ENCODE peak calls at places on chromosomes 6 and 20, in four cellular contexts. One of them, this sample, is unnamed.

GRCh38 chr20:39040116-39040515 is 78.0 kb downstream of the DHX35 start:
- DNase-seq in NCI-H2171: no peak
- DNase-seq in non-pigmented ciliary epithelial cell: no peak
- DNase-seq in Karpas-422: no peak
- DNase-seq in this sample: no peak

GRCh38 chr6:159149641-159150040 is 19.6 kb upstream of the FNDC1 start:
- DNase-seq in Karpas-422: no peak
- DNase-seq in non-pigmented ciliary epithelial cell: no peak
- DNase-seq in NCI-H2171: no peak
- DNase-seq in this sample: no peak

GRCh38 chr20:9241721-9242427 is 173.0 kb downstream of the PLCB4 start:
- DNase-seq in Karpas-422: no peak
- DNase-seq in non-pigmented ciliary epithelial cell: no peak
- DNase-seq in NCI-H2171: no peak
- DNase-seq in this sample: no peak

GRCh38 chr6:83853178-83853967 is at the start of gene RIPPLY2:
- DNase-seq in NCI-H2171: peak; percentile 86
- DNase-seq in Karpas-422: no peak
- DNase-seq in non-pigmented ciliary epithelial cell: no peak
- DNase-seq in this sample: no peak

GRCh38 chr20:57672164-57672563 is 37.7 kb downstream of the PMEPA1 start:
- DNase-seq in NCI-H2171: peak; percentile 93
- DNase-seq in Karpas-422: no peak
- DNase-seq in non-pigmented ciliary epithelial cell: no peak
- DNase-seq in this sample: no peak

GRCh38 chr6:89351632-89352328 is 742 bp downstream of the UBE2J1 start:
- DNase-seq in Karpas-422: peak; percentile 54
- DNase-seq in non-pigmented ciliary epithelial cell: no peak
- DNase-seq in NCI-H2171: no peak
- DNase-seq in this sample: no peak

GRCh38 chr6:74966712-74967111 is 239.1 kb downstream of the COL12A1 start:
- DNase-seq in non-pigmented ciliary epithelial cell: no peak
- DNase-seq in Karpas-422: no peak
- DNase-seq in NCI-H2171: no peak
- DNase-seq in this sample: no peak

GRCh38 chr6:29727637-29728036 is 4.4 kb downstream of the HLA-F start:
- DNase-seq in NCI-H2171: no peak
- DNase-seq in Karpas-422: no peak
- DNase-seq in non-pigmented ciliary epithelial cell: no peak
- DNase-seq in this sample: no peak

GRCh38 chr20:1337441-1337840 is 8.5 kb upstream of the SDCBP2 start:
- DNase-seq in non-pigmented ciliary epithelial cell: no peak
- DNase-seq in Karpas-422: no peak
- DNase-seq in NCI-H2171: no peak
- DNase-seq in this sample: no peak

GRCh38 chr20:18621004-18621403 is 33.1 kb downstream of the DTD1 start:
- DNase-seq in Karpas-422: no peak
- DNase-seq in NCI-H2171: no peak
- DNase-seq in non-pigmented ciliary epithelial cell: no peak
- DNase-seq in this sample: no peak

GRCh38 chr6:158225767-158226166 is 57.6 kb downstream of the GTF2H5 start:
- DNase-seq in non-pigmented ciliary epithelial cell: no peak
- DNase-seq in NCI-H2171: no peak
- DNase-seq in Karpas-422: no peak
- DNase-seq in this sample: no peak

GRCh38 chr6:16049178-16049577 is 79.7 kb upstream of the MYLIP start:
- DNase-seq in NCI-H2171: no peak
- DNase-seq in non-pigmented ciliary epithelial cell: peak; percentile 1
- DNase-seq in Karpas-422: no peak
- DNase-seq in this sample: peak; percentile 13

GRCh38 chr6:14117158-14118090 is at the start of gene CD83:
- DNase-seq in non-pigmented ciliary epithelial cell: no peak
- DNase-seq in NCI-H2171: peak; percentile 49
- DNase-seq in Karpas-422: peak; percentile 83
- DNase-seq in this sample: no peak

GRCh38 chr20:38892091-38892981 is 33.9 kb upstream of the FAM83D start:
- DNase-seq in NCI-H2171: no peak
- DNase-seq in non-pigmented ciliary epithelial cell: no peak
- DNase-seq in Karpas-422: peak; percentile 60
- DNase-seq in this sample: no peak

GRCh38 chr20:32062776-32063170 is 10.7 kb downstream of the HCK start:
- DNase-seq in Karpas-422: peak; percentile 55
- DNase-seq in non-pigmented ciliary epithelial cell: no peak
- DNase-seq in NCI-H2171: no peak
- DNase-seq in this sample: no peak

GRCh38 chr6:122553697-122554096 is 56.5 kb upstream of the PKIB start:
- DNase-seq in NCI-H2171: peak; percentile 75
- DNase-seq in non-pigmented ciliary epithelial cell: no peak
- DNase-seq in Karpas-422: no peak
- DNase-seq in this sample: no peak

GRCh38 chr20:34420146-34420545 is 57.1 kb downstream of the ITCH start:
- DNase-seq in Karpas-422: no peak
- DNase-seq in NCI-H2171: no peak
- DNase-seq in non-pigmented ciliary epithelial cell: no peak
- DNase-seq in this sample: no peak

GRCh38 chr6:83615025-83615999 is 93.6 kb downstream of the SNAP91 start:
- DNase-seq in non-pigmented ciliary epithelial cell: peak; percentile 13
- DNase-seq in Karpas-422: peak; percentile 72
- DNase-seq in NCI-H2171: peak; percentile 27
- DNase-seq in this sample: no peak

GRCh38 chr20:39021748-39022147 is 59.6 kb downstream of the DHX35 start:
- DNase-seq in non-pigmented ciliary epithelial cell: no peak
- DNase-seq in NCI-H2171: no peak
- DNase-seq in Karpas-422: no peak
- DNase-seq in this sample: no peak

GRCh38 chr20:44217342-44218092 is 6.9 kb upstream of the OSER1 start:
- DNase-seq in NCI-H2171: peak; percentile 72
- DNase-seq in Karpas-422: peak; percentile 84
- DNase-seq in non-pigmented ciliary epithelial cell: no peak
- DNase-seq in this sample: no peak

GRCh38 chr6:2734517-2735076 is 16.1 kb downstream of the MYLK4 start:
- DNase-seq in Karpas-422: no peak
- DNase-seq in non-pigmented ciliary epithelial cell: no peak
- DNase-seq in NCI-H2171: no peak
- DNase-seq in this sample: no peak

GRCh38 chr20:50568549-50568942 is 58.4 kb downstream of the PTPN1 start:
- DNase-seq in NCI-H2171: no peak
- DNase-seq in Karpas-422: no peak
- DNase-seq in non-pigmented ciliary epithelial cell: no peak
- DNase-seq in this sample: no peak

GRCh38 chr20:43981535-43981934 is 66.9 kb downstream of the TOX2 start:
- DNase-seq in non-pigmented ciliary epithelial cell: no peak
- DNase-seq in NCI-H2171: no peak
- DNase-seq in Karpas-422: no peak
- DNase-seq in this sample: no peak

GRCh38 chr6:139711714-139712585 is 337.5 kb upstream of the CITED2 start:
- DNase-seq in Karpas-422: peak; percentile 29
- DNase-seq in NCI-H2171: peak; percentile 8
- DNase-seq in non-pigmented ciliary epithelial cell: peak; percentile 32
- DNase-seq in this sample: no peak

GRCh38 chr20:44028868-44029847 is 114.5 kb downstream of the TOX2 start:
- DNase-seq in Karpas-422: no peak
- DNase-seq in NCI-H2171: no peak
- DNase-seq in non-pigmented ciliary epithelial cell: no peak
- DNase-seq in this sample: no peak

GRCh38 chr6:131846905-131847304 is 39.1 kb downstream of the ENPP1 start:
- DNase-seq in non-pigmented ciliary epithelial cell: no peak
- DNase-seq in Karpas-422: no peak
- DNase-seq in NCI-H2171: no peak
- DNase-seq in this sample: no peak

GRCh38 chr6:157570104-157570503 is 189.1 kb downstream of the ZDHHC14 start:
- DNase-seq in NCI-H2171: no peak
- DNase-seq in Karpas-422: no peak
- DNase-seq in non-pigmented ciliary epithelial cell: no peak
- DNase-seq in this sample: no peak

GRCh38 chr6:34891296-34891695 is 2.2 kb downstream of the ANKS1A start:
- DNase-seq in NCI-H2171: no peak
- DNase-seq in non-pigmented ciliary epithelial cell: no peak
- DNase-seq in Karpas-422: no peak
- DNase-seq in this sample: no peak

GRCh38 chr6:57195457-57195856 is 23.3 kb downstream of the BAG2 start:
- DNase-seq in Karpas-422: no peak
- DNase-seq in NCI-H2171: no peak
- DNase-seq in non-pigmented ciliary epithelial cell: no peak
- DNase-seq in this sample: no peak

GRCh38 chr20:59628171-59628570 is 23.8 kb downstream of the PHACTR3 start:
- DNase-seq in non-pigmented ciliary epithelial cell: no peak
- DNase-seq in Karpas-422: no peak
- DNase-seq in NCI-H2171: no peak
- DNase-seq in this sample: no peak

GRCh38 chr6:90256698-90257485 is 39.8 kb downstream of the BACH2 start:
- DNase-seq in Karpas-422: no peak
- DNase-seq in non-pigmented ciliary epithelial cell: peak; percentile 32
- DNase-seq in NCI-H2171: no peak
- DNase-seq in this sample: no peak

GRCh38 chr6:136822051-136822378 is 377 bp upstream of the PEX7 start:
- DNase-seq in non-pigmented ciliary epithelial cell: no peak
- DNase-seq in Karpas-422: peak; percentile 72
- DNase-seq in NCI-H2171: no peak
- DNase-seq in this sample: no peak

GRCh38 chr6:117919775-117920492 is 12.9 kb downstream of the SLC35F1 start:
- DNase-seq in non-pigmented ciliary epithelial cell: no peak
- DNase-seq in Karpas-422: no peak
- DNase-seq in NCI-H2171: no peak
- DNase-seq in this sample: no peak

GRCh38 chr6:126803769-126804168 is 314.7 kb upstream of the RSPO3 start:
- DNase-seq in Karpas-422: no peak
- DNase-seq in non-pigmented ciliary epithelial cell: no peak
- DNase-seq in NCI-H2171: no peak
- DNase-seq in this sample: no peak

GRCh38 chr6:39339557-39340555 is 17.4 kb upstream of the KCNK16 start:
- DNase-seq in non-pigmented ciliary epithelial cell: no peak
- DNase-seq in Karpas-422: no peak
- DNase-seq in NCI-H2171: peak; percentile 55
- DNase-seq in this sample: peak; percentile 9

GRCh38 chr6:166707045-166707444 is 80.0 kb upstream of the RPS6KA2 start:
- DNase-seq in NCI-H2171: no peak
- DNase-seq in Karpas-422: peak; percentile 86
- DNase-seq in non-pigmented ciliary epithelial cell: no peak
- DNase-seq in this sample: no peak

GRCh38 chr6:16436550-16436949 is 198.2 kb downstream of the GMPR start:
- DNase-seq in Karpas-422: no peak
- DNase-seq in non-pigmented ciliary epithelial cell: no peak
- DNase-seq in NCI-H2171: no peak
- DNase-seq in this sample: no peak

GRCh38 chr6:113281014-113281810 is 575.9 kb upstream of the MARCKS start:
- DNase-seq in Karpas-422: no peak
- DNase-seq in NCI-H2171: no peak
- DNase-seq in non-pigmented ciliary epithelial cell: peak; percentile 32
- DNase-seq in this sample: peak; percentile 61